ENCODE peak calls at places on chromosomes 3 and 15, in five cellular contexts. E is ascending aorta; J is thoracic aorta; A is aorta; Q is CD4-positive, alpha-beta memory T cell. O is an unnamed sample. For H3K4me1 and H3K36me3, the result is how much of the 10 kb centered on the place peaks cover.

GRCh38 chr15:78810377-78811123 is 714 bp downstream of the ADAMTS7 start:
- DNase-seq in E (peak), J (no peak), A (peak), Q (no peak), O (peak)

GRCh38 chr3:194397757-194398312 is 1.2 kb downstream of the GP5 start:
- DNase-seq in E (no peak), J (no peak), A (no peak), Q (no peak), O (no peak)

GRCh38 chr3:196736670-196737374 is 2.8 kb upstream of the PAK2 start:
- DNase-seq in E (no peak), J (no peak), A (no peak), Q (no peak), O (no peak)

GRCh38 chr3:191283400-191283799 is 45.8 kb upstream of the CCDC50 start:
- DNase-seq in E (no peak), J (no peak), A (no peak), Q (no peak), O (no peak)

GRCh38 chr15:58396181-58396580 is 35.6 kb upstream of the LIPC start:
- DNase-seq in E (no peak), J (no peak), A (no peak), Q (no peak), O (no peak)

GRCh38 chr3:143199998-143200909 is 80.7 kb downstream of the CHST2 start:
- DNase-seq in E (no peak), J (no peak), A (no peak), Q (no peak), O (no peak)

GRCh38 chr3:194671511-194671899 is 486 bp downstream of the LSG1 start:
- DNase-seq in E (no peak), J (no peak), A (no peak), Q (peak), O (no peak)

GRCh38 chr3:138594150-138594934 is at the start of gene CEP70:
- DNase-seq in E (peak), J (peak), A (peak), Q (peak), O (peak)

GRCh38 chr3:112376996-112377395 is 44.0 kb downstream of the CD200 start:
- DNase-seq in E (no peak), J (no peak), A (no peak), Q (no peak), O (no peak)

GRCh38 chr3:194565597-194566190 is 67.5 kb downstream of the TMEM44 start:
- DNase-seq in E (no peak), J (no peak), A (no peak), Q (no peak), O (no peak)

GRCh38 chr3:172087198-172087597 is 47.8 kb downstream of the FNDC3B start:
- DNase-seq in E (no peak), J (no peak), A (no peak), Q (no peak), O (no peak)

GRCh38 chr3:109809513-109809912 is 472.2 kb upstream of the DPPA4 start:
- DNase-seq in E (no peak), J (no peak), A (no peak), Q (no peak), O (no peak)

GRCh38 chr3:48507256-48508061 is 3.5 kb upstream of the SHISA5 start:
- DNase-seq in E (peak), J (no peak), A (peak), Q (peak), O (peak)

GRCh38 chr3:18423401-18424212 is 1.5 kb downstream of the SATB1 start:
- DNase-seq in E (peak), J (no peak), A (peak), Q (peak), O (peak)

DNA sequence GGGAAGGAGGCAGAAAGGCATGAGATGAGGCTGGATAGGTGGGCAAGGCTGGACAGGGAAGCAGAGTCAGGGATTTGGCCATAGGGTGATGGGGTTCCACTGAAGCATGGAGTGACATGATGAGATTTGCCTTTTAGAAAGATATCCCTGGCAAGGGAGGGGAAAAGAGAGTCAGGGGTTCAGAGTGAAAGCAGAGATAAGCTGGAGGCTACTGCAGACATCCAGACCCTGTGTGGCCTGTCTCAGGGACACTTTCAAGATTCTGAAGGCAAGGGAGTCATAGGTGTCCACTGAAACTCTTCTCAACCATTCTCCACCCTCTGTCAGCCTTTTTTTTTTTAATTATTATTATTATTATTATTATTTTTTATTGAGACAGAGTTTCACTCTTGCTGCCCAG is 94.0 kb upstream of the SPATA12 start:
- DNase-seq in E (no peak), J (no peak), A (no peak), Q (no peak), O (no peak)
- H3K27ac ChIP-seq in E (no peak), J (no peak), A (no peak), Q (no peak), O (no peak)

DNA sequence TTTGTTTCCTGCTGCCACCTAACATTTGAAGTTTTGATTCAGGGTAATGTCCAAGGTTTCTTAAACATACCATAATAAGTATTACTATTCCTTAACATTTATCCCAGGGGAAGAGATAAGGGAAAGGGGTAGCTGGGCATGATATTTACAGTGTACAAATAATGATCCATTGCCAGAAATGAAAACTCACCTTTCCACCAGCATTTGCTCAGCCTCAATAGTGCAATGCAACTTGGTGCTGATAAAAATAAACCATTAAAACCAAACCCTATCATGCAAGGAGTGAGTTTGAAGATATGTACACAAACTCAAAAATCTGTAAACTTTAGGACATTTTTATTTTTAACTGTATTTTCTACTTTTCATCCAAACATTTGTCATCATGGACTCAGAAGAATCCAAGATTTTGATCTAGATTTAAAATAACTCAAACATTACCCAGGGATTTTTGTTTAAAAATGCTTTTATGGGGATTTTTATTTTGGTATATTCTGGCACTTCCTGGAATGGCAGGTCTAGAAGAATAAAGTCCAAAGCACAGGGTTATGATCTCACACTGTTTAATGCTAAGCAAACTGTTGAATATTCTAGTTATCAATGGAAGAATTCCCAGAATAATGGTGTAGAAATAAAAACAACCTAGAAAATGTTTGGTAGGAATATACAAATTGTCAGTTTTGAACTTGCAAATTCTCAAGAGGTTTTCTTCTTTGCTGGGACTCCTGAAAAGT is 32.5 kb upstream of the SLC2A2 start:
- DNase-seq in E (no peak), J (no peak), A (no peak), Q (no peak), O (no peak)
- H3K4me1 ChIP-seq in E (under half), J (under half), A (under half), Q (under half), O (under half)

GRCh38 chr3:66379565-66379964 is 121.3 kb downstream of the LRIG1 start:
- DNase-seq in E (no peak), J (no peak), A (no peak), Q (no peak), O (no peak)
- H3K36me3 ChIP-seq in E (half or more), J (half or more), A (under half), Q (half or more), O (under half)

DNA sequence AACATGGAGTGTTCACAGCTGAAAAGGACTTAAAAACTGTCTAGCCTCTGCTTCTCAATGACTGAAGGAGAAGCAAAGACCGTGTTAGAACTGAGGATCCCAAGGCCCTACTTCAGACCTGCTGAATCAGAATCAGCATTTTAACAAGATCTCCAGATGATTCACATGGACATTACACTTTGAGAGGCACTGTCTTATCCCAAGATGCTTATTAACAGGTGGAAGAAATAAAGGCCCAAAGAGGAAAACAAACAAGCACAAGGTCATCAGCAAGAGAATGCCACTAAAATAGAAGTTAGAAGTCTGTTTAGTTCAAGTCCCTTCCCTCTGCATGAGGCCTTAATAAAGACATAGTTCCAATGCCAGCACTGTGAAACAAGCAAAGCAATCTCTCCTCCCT is 191.4 kb upstream of the BCL6 start:
- DNase-seq in E (no peak), J (no peak), A (no peak), Q (no peak), O (no peak)
- H3K27ac ChIP-seq in E (no peak), J (no peak), A (no peak), Q (no peak), O (peak)

GRCh38 chr15:60369696-60370095 is 28.1 kb downstream of the ANXA2 start:
- DNase-seq in E (no peak), J (no peak), A (no peak), Q (no peak), O (no peak)
- H3K4me1 ChIP-seq in E (under half), J (half or more), A (under half), Q (under half), O (half or more)

GRCh38 chr15:51955514-51955913 is 16.1 kb downstream of the LEO1 start:
- DNase-seq in E (no peak), J (no peak), A (no peak), Q (no peak), O (no peak)
- H3K36me3 ChIP-seq in E (half or more), J (under half), A (under half), Q (half or more), O (half or more)

GRCh38 chr15:64161688-64162477 is 939 bp downstream of the PPIB start:
- DNase-seq in E (no peak), J (no peak), A (no peak), Q (no peak), O (no peak)

GRCh38 chr15:64164436-64164835 is 1.6 kb upstream of the PPIB start:
- DNase-seq in E (no peak), J (no peak), A (no peak), Q (no peak), O (no peak)

GRCh38 chr15:64162478-64162868 is 349 bp downstream of the PPIB start:
- DNase-seq in E (no peak), J (no peak), A (no peak), Q (no peak), O (no peak)

GRCh38 chr15:64162869-64163661 is at the start of gene PPIB:
- DNase-seq in E (peak), J (peak), A (peak), Q (peak), O (peak)

GRCh38 chr15:64163662-64164362 is 990 bp upstream of the PPIB start:
- DNase-seq in E (no peak), J (no peak), A (peak), Q (no peak), O (no peak)
- H3K27ac ChIP-seq in E (peak), J (peak), A (no peak), Q (peak), O (peak)

GRCh38 chr3:46112296-46112695 is 85.0 kb upstream of the XCR1 start:
- DNase-seq in E (no peak), J (no peak), A (no peak), Q (no peak), O (no peak)
- H3K4me1 ChIP-seq in E (under half), J (under half), A (under half), Q (under half), O (under half)

O was measured in gastrocnemius medialis.